ENCODE peak calls at places on chromosomes 5 and 9, in six cellular contexts. X, E, H, O, R and Q are unnamed samples.

GRCh38 chr5:171882118-171882517 is 96.5 kb downstream of the SMIM23 start:
- DNase-seq in H (no peak), E (no peak), X (no peak), O (no peak), R (no peak), Q (no peak)

GRCh38 chr5:68554566-68555279 is 339.2 kb downstream of the PIK3R1 start:
- DNase-seq in X (no peak), E (peak; percentile 34), R (peak; percentile 44), H (peak; percentile 86), O (no peak), Q (peak; percentile 99)

GRCh38 chr5:58314356-58315045 is 145.4 kb downstream of the PLK2 start:
- DNase-seq in O (no peak), H (peak; percentile 23), E (no peak), R (no peak), X (no peak), Q (peak; percentile 55)

GRCh38 chr5:69049151-69049550 is 44.7 kb upstream of the SLC30A5 start:
- DNase-seq in H (no peak), O (no peak), E (no peak), X (no peak), R (no peak), Q (no peak)

GRCh38 chr5:147854331-147854730 is 22.9 kb upstream of the SPINK1 start:
- DNase-seq in X (no peak), R (no peak), O (no peak), E (no peak), H (no peak), Q (no peak)

GRCh38 chr9:92975452-92975770 is 28.1 kb downstream of the FGD3 start:
- DNase-seq in O (no peak), H (no peak), E (no peak), R (no peak), X (no peak), Q (no peak)

GRCh38 chr9:82934949-82935348 is 128.0 kb downstream of the RASEF start:
- DNase-seq in O (no peak), R (peak; percentile 78), E (no peak), H (no peak), X (no peak), Q (peak; percentile 78)

GRCh38 chr9:86246752-86247161 is 12.7 kb downstream of the C9orf153 start:
- DNase-seq in O (no peak), E (no peak), X (no peak), H (peak; percentile 22), R (peak; percentile 44), Q (no peak)

GRCh38 chr5:80318212-80318611 is 1.6 kb upstream of the SPZ1 start:
- DNase-seq in O (no peak), E (no peak), H (peak; percentile 37), X (no peak), R (peak; percentile 52), Q (peak; percentile 33)

GRCh38 chr5:10031817-10032216 is 217.9 kb downstream of the ATPSCKMT start:
- DNase-seq in R (no peak), O (no peak), H (no peak), X (no peak), E (no peak), Q (no peak)

GRCh38 chr9:92773810-92774209 is 9.2 kb upstream of the BICD2 start:
- DNase-seq in H (no peak), R (no peak), E (no peak), O (no peak), X (no peak), Q (no peak)

GRCh38 chr5:172891716-172892421 is 57.8 kb downstream of the ERGIC1 start:
- DNase-seq in E (no peak), X (no peak), R (peak; percentile 64), O (no peak), H (peak; percentile 76), Q (peak; percentile 70)

GRCh38 chr5:30749971-30750370 is 443.5 kb upstream of the CDH6 start:
- DNase-seq in O (no peak), X (no peak), H (no peak), R (peak; percentile 13), E (no peak), Q (peak; percentile 30)

GRCh38 chr5:151596839-151597539 is 5.9 kb upstream of the FAT2 start:
- DNase-seq in O (no peak), E (no peak), H (no peak), R (peak; percentile 51), X (no peak), Q (no peak)

GRCh38 chr9:136787690-136788400 is 3.3 kb upstream of the TMEM141 start:
- DNase-seq in E (peak; percentile 77), R (peak; percentile 66), X (peak; percentile 83), H (peak; percentile 70), O (no peak), Q (peak; percentile 67)

GRCh38 chr5:138659561-138659960 is 84.4 kb upstream of the HSPA9 start:
- DNase-seq in E (no peak), H (no peak), R (no peak), O (no peak), X (no peak), Q (no peak)

GRCh38 chr9:133347515-133347984 is 381 bp downstream of the MED22 start:
- DNase-seq in X (peak; percentile 62), R (peak; percentile 20), E (no peak), O (no peak), H (no peak), Q (peak; percentile 25)

GRCh38 chr5:173099461-173099860 is 43.3 kb downstream of the CREBRF start:
- DNase-seq in X (no peak), H (no peak), E (no peak), R (no peak), O (no peak), Q (no peak)

GRCh38 chr5:527646-528591 is 3.7 kb upstream of the SLC9A3 start:
- DNase-seq in H (no peak), X (no peak), R (no peak), E (no peak), O (no peak), Q (no peak)

GRCh38 chr5:116990010-116990409 is 415.4 kb upstream of the SEMA6A start:
- DNase-seq in O (no peak), H (no peak), E (no peak), X (no peak), R (no peak), Q (no peak)

GRCh38 chr5:53167836-53168235 is 58.3 kb upstream of the MOCS2 start:
- DNase-seq in R (peak; percentile 74), E (no peak), H (peak; percentile 26), O (no peak), X (no peak), Q (peak; percentile 50)

GRCh38 chr9:70935856-70936255 is 185.6 kb downstream of the TRPM3 start:
- DNase-seq in E (no peak), X (no peak), R (no peak), O (no peak), H (no peak), Q (peak; percentile 88)

DNA sequence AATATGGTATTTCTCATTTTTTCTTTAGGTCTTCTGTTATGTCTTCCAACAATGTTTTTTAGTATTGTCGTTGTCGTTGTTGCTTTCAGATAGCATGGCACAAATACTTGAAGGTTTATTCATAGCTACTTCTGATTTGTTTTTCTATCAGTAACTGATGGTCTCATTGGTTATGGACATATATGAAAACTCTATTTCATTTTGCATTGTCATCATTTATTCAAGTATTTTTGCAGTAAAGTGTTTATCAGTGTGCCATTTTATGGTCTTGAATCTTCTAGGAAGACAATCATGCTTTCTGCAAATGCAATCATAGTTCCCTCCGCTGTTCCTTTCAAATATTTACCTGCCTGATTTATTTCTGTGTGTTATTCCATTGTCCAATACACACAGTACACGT is 44.0 kb upstream of the PRUNE2 start:
- DNase-seq in E (no peak), H (no peak), R (no peak), X (no peak), O (no peak), Q (no peak)
- TF ChIP-seq CTCF in E (no peak), H (no peak), R (no peak), X (no peak), O (no peak), Q (no peak)

GRCh38 chr9:115254217-115254616 is 136.3 kb upstream of the TNC start:
- DNase-seq in H (no peak), X (no peak), R (no peak), E (no peak), O (no peak), Q (no peak)

GRCh38 chr9:115254781-115255180 is 136.8 kb upstream of the TNC start:
- DNase-seq in E (peak; percentile 97), O (no peak), X (no peak), H (no peak), R (no peak), Q (no peak)

DNA sequence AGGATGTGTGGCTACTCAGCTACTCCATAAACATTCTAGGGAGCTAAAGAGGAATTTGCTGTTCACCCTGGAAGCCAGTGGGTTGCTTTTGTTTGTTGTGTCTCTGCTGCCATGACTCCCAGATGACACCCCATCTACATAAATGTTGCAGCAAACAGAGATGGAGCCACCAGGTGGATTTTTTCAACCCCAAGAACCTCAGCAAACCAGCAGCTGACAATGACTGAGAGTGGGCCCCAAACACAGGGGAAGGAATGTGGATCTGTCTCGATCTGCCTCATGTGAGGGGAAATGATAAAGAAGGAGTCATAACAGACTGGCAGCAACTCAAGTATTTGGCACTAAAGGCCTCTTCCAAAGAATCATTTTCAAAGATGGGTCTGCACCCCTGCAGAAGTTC is 132.7 kb upstream of the TNC start:
- DNase-seq in H (no peak), X (no peak), R (peak; percentile 93), E (no peak), O (no peak), Q (peak; percentile 96)
- TF ChIP-seq CTCF in H (no peak), X (no peak), R (no peak), E (no peak), O (no peak), Q (no peak)

DNA sequence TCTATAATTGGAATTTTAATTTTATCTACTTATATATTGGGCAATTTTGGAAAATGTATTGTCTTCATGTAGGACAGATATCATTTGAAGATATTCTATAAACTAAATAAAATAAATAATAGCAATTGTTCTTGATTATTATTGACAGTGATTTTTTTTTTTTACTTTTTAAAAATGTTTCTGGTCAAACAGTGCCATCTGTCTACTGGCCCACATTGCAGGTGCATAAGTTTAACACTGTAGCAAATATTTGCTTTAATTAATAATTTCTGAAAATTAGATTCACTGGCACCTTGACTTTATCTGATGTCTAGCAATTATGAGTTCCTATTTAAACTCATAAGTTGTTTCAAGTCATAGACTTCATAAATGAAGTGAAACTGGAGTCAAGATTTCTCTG is 41.1 kb upstream of the ISOC1 start:
- DNase-seq in H (no peak), X (no peak), E (no peak), R (no peak), O (no peak), Q (no peak)
- TF ChIP-seq CTCF in H (no peak), X (no peak), E (no peak), R (peak; percentile 17), O (no peak), Q (no peak)

GRCh38 chr5:164362021-164362420 is 856.6 kb downstream of the MAT2B start:
- DNase-seq in H (no peak), R (no peak), X (no peak), E (no peak), O (no peak), Q (no peak)
- TF ChIP-seq CTCF in H (no peak), R (no peak), X (no peak), E (no peak), O (no peak), Q (no peak)